ENCODE peak calls at places on chromosome 19, in five cellular contexts. Y is mucosa of descending colon, W is MG63, S is body of pancreas, I is gastrocnemius medialis. C is an unnamed sample.

GRCh38 chr19:2333027-2333806 is 4.7 kb downstream of the SPPL2B start:
- DNase-seq in Y (peak; percentile 70), W (no peak), S (peak; percentile 70), I (peak; percentile 89), C (peak; percentile 87)

GRCh38 chr19:30091456-30091855 is 149.4 kb downstream of the URI1 start:
- DNase-seq in Y (no peak), W (no peak), S (no peak), I (no peak), C (no peak)

GRCh38 chr19:34985249-34986022 is 14.7 kb upstream of the GRAMD1A start:
- DNase-seq in Y (no peak), W (peak; percentile 57), S (peak; percentile 71), I (peak; percentile 73), C (peak; percentile 57)

GRCh38 chr19:49126575-49126974 is 7.2 kb downstream of the PPFIA3 start:
- DNase-seq in Y (no peak), W (no peak), S (no peak), I (no peak), C (no peak)

GRCh38 chr19:15260939-15261338 is 28.7 kb upstream of the EPHX3 start:
- DNase-seq in Y (no peak), W (no peak), S (no peak), I (no peak), C (no peak)

GRCh38 chr19:42427313-42427712 is at the start of gene LIPE:
- DNase-seq in Y (no peak), W (no peak), S (peak; percentile 12), I (no peak), C (no peak)

GRCh38 chr19:4432918-4433506 is 24.6 kb downstream of the UBXN6 start:
- DNase-seq in Y (no peak), W (no peak), S (no peak), I (no peak), C (no peak)

GRCh38 chr19:34639491-34640085 is 37.4 kb downstream of the SCGB2B2 start:
- DNase-seq in Y (peak; percentile 69), W (peak; percentile 14), S (peak; percentile 73), I (peak; percentile 35), C (peak; percentile 71)

GRCh38 chr19:5498817-5499535 is 43.8 kb downstream of the ZNRF4 start:
- DNase-seq in Y (no peak), W (no peak), S (no peak), I (no peak), C (no peak)

GRCh38 chr19:12833747-12834417 is 497 bp downstream of the RTBDN start:
- DNase-seq in Y (no peak), W (peak; percentile 58), S (peak; percentile 21), I (no peak), C (peak; percentile 39)

GRCh38 chr19:48745208-48745995 is 1.3 kb downstream of the IZUMO1 start:
- DNase-seq in Y (peak; percentile 67), W (peak; percentile 63), S (peak; percentile 84), I (peak; percentile 65), C (peak; percentile 72)

GRCh38 chr19:14476663-14477401 is 1.7 kb upstream of the PTGER1 start:
- DNase-seq in Y (no peak), W (peak; percentile 62), S (no peak), I (no peak), C (peak; percentile 60)

GRCh38 chr19:55688422-55689218 is 13.6 kb downstream of the EPN1 start:
- DNase-seq in Y (peak; percentile 92), W (no peak), S (no peak), I (no peak), C (peak; percentile 90)

GRCh38 chr19:32558607-32559228 is 22.3 kb upstream of the PDCD5 start:
- DNase-seq in Y (no peak), W (no peak), S (no peak), I (no peak), C (no peak)

GRCh38 chr19:38111898-38112297 is 112.1 kb downstream of the DPF1 start:
- DNase-seq in Y (no peak), W (no peak), S (no peak), I (no peak), C (no peak)
- H3K36me3 ChIP-seq in Y (no peaks in the 10 kb centered on the region), W (peaks cover 29% of the 10 kb centered on the region), S (peaks cover 16% of the 10 kb centered on the region), I (peaks cover 26% of the 10 kb centered on the region), C (peaks cover 4% of the 10 kb centered on the region)

DNA sequence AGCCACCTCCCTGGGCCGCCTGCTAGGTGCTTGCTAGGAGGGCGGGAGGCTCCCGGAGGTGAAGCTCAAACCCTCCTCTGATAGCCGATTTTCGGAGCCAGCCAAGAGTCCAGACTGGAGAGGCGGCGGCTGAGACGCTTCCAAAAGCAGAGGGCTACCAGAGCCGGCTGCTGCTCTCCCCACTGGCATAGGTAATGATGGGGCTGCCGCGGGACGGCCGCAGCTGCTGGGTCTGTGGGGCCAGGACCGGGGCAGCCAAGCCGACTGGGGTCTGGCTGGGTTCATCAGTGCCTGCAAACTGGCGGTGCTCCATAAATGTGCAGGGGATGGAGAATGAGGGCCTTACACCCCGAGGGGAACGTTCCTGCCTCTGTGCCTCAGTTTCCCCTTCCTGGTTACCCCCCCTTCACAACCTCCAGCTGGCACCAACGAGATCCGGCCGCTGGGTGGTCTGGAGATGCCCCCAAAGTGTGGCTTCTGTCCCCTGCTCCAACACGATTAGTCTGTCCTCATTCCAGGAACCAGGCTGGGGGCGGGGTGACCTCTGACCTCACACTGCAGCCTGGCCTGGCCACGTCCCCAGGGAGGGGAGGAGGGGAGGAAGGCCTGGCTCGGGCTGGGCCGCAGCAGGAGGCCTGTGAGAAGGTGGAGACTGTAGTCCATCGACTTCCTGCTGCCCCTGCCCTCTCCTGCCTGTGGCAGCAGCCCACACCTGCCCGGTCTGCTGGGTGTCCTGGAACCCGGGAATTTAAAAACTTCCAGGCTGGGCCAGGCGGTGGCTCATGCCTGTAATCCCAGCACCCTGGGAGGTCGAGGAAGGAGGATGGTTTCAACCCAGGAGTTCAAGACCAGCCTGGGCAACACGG is 3.8 kb upstream of the WDR18 start:
- DNase-seq in Y (no peak), W (no peak), S (peak; percentile 37), I (no peak), C (no peak)
- H3K4me3 ChIP-seq in Y (no peak overlapping the region), W (no peak overlapping the region), S (no peak overlapping the region), I (no peak overlapping the region), C (no peak overlapping the region)

GRCh38 chr19:43546581-43546980 is 13.6 kb downstream of the ZNF575 start:
- DNase-seq in Y (no peak), W (no peak), S (no peak), I (no peak), C (no peak)

GRCh38 chr19:43545981-43546380 is 13.0 kb downstream of the ZNF575 start:
- DNase-seq in Y (no peak), W (no peak), S (no peak), I (no peak), C (no peak)

GRCh38 chr19:43541920-43542650 is 9.1 kb downstream of the ZNF575 start:
- DNase-seq in Y (no peak), W (no peak), S (no peak), I (no peak), C (no peak)

GRCh38 chr19:43544077-43544476 is 11.1 kb downstream of the ZNF575 start:
- DNase-seq in Y (no peak), W (no peak), S (no peak), I (no peak), C (no peak)

DNA sequence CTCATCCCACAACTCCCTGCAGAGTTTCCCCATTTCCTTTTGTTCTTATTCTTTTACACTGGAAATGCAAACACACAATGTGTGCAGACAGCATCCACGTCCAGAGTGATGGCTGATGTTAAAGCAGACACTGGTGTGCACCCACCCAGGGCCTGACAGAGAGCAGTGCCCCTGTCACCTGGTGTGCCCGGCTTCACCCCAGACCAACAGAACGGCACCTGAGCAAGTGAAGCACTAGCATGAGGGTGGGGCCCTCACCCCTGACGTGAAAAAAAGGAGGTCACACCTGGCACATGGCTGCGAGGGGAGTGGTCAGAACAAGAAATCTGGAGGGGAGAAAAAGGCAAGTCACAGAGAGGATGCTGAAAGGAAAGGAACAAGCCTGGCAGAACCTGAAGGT is 12.3 kb downstream of the ZNF575 start:
- DNase-seq in Y (no peak), W (no peak), S (no peak), I (no peak), C (no peak)
- H3K36me3 ChIP-seq in Y (no peaks in the 10 kb centered on the region), W (peaks cover 55% of the 10 kb centered on the region), S (no peaks in the 10 kb centered on the region), I (peaks cover 46% of the 10 kb centered on the region), C (no peaks in the 10 kb centered on the region)

DNA sequence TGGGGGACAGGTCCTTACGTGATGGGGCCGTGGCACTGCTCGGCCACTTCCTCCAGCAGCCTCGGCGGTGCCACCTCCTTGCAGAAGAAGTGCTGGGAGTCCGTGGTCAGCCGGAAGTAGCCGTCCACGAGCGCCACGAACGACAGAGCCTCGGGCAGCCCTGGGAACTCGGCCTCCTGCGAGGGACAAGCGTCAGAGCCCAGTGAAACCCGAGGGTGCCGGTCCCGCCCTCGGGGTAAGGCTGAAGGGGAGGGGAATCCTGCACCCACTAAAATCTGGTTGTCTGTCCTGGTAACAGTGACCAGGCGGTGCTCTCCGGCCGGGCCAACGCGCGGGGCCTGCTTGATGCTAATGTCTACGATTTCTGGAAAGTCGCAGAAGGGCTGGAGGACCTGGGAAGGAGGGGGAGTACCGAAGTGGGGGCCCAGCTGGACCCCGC is 6.4 kb downstream of the JAK3 start:
- DNase-seq in Y (no peak), W (no peak), S (no peak), I (no peak), C (no peak)
- H3K4me3 ChIP-seq in Y (no peak overlapping the region), W (no peak overlapping the region), S (no peak overlapping the region), I (no peak overlapping the region), C (peak overlapping the region; percentile 0)

DNA sequence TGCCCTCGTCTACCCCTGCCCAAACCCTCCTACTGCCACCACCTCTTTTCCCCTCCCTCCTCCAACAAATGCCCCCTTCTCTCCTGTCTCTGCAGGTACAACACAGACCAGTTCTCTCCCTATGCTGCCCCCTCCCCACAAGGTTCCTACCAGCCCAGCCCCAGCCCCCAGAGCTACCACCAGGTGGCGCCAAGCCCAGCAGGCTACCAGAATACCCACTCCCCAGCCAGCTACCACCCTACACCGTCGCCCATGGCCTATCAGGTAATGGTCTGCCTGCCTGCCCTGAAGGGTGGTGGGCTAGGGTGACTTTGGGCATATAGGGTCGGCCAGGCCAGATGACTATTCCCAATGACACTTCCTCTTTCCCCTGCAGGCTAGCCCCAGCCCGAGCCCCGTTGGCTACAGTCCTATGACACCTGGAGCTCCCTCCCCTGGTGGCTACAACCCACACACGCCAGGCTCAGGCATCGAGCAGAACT is 6.5 kb upstream of the TIMM50 start:
- DNase-seq in Y (peak; percentile 71), W (peak; percentile 47), S (peak; percentile 45), I (peak; percentile 33), C (peak; percentile 53)
- H3K36me3 ChIP-seq in Y (peaks cover 7% of the 10 kb centered on the region), W (peaks cover 75% of the 10 kb centered on the region), S (peaks cover 16% of the 10 kb centered on the region), I (peaks cover 68% of the 10 kb centered on the region), C (peaks cover 11% of the 10 kb centered on the region)

C was measured in colonic mucosa.